ENCODE peak calls at places on chromosomes 6 and 20, in ten cellular contexts. B is cardiac fibroblast, Y is neural crest cell, A is MCF 10A, P is endothelial cell, D is astrocyte of the cerebellum, U is testis, Z is lung, X is left ventricle myocardium inferior, W is ascending aorta. K is an unnamed sample.

GRCh38 chr6:139407718-139408222 is 33.3 kb upstream of the CITED2 start:
- DNase-seq in B (peak; percentile 88), Y (no peak), A (peak; percentile 50), P (no peak), D (peak; percentile 97), U (no peak), Z (no peak), X (no peak), W (no peak), K (no peak)

GRCh38 chr6:75244063-75244575 is 518 bp upstream of the COX7A2 start:
- DNase-seq in B (no peak), Y (no peak), A (no peak), P (no peak), D (no peak), U (no peak), Z (no peak), X (no peak), W (no peak), K (peak; percentile 11)

GRCh38 chr6:33170176-33171095 is 21.8 kb downstream of the COL11A2 start:
- DNase-seq in B (no peak), Y (no peak), A (no peak), P (no peak), D (no peak), U (no peak), Z (no peak), X (no peak), W (no peak), K (no peak)

GRCh38 chr20:14055127-14055742 is 59.9 kb downstream of the MACROD2 start:
- DNase-seq in B (peak; percentile 78), Y (peak; percentile 36), A (peak; percentile 79), P (peak; percentile 41), D (peak; percentile 72), U (peak; percentile 39), Z (no peak), X (no peak), W (no peak), K (peak; percentile 34)

GRCh38 chr6:56693246-56693607 is 50.5 kb upstream of the DST start:
- DNase-seq in B (peak; percentile 88), Y (no peak), A (peak; percentile 91), P (no peak), D (peak; percentile 81), U (peak; percentile 72), Z (peak; percentile 62), X (peak; percentile 92), W (peak; percentile 83), K (no peak)

GRCh38 chr20:40654876-40655275 is 34.2 kb downstream of the MAFB start:
- DNase-seq in B (peak; percentile 44), Y (no peak), A (peak; percentile 81), P (no peak), D (no peak), U (peak; percentile 78), Z (no peak), X (peak; percentile 53), W (no peak), K (no peak)

GRCh38 chr6:13561624-13562267 is 12.7 kb upstream of the SIRT5 start:
- DNase-seq in B (no peak), Y (no peak), A (no peak), P (no peak), D (no peak), U (peak; percentile 48), Z (no peak), X (no peak), W (no peak), K (no peak)

GRCh38 chr6:56808871-56809359 is 146.0 kb upstream of the BEND6 start:
- DNase-seq in B (no peak), Y (no peak), A (peak; percentile 33), P (no peak), D (no peak), U (no peak), Z (no peak), X (no peak), W (no peak), K (no peak)

GRCh38 chr6:30060634-30060981 is 457 bp upstream of the POLR1H start:
- DNase-seq in B (peak; percentile 41), Y (no peak), A (no peak), P (peak; percentile 32), D (no peak), U (peak; percentile 34), Z (no peak), X (no peak), W (no peak), K (no peak)

GRCh38 chr6:91304506-91304905 is 717.6 kb upstream of the MAP3K7 start:
- DNase-seq in B (no peak), Y (no peak), A (peak; percentile 22), P (no peak), D (no peak), U (no peak), Z (no peak), X (no peak), W (no peak), K (no peak)

GRCh38 chr6:48486373-48486772 is 375.4 kb upstream of the PTCHD4 start:
- DNase-seq in B (no peak), Y (no peak), A (no peak), P (no peak), D (no peak), U (no peak), Z (no peak), X (no peak), W (no peak), K (no peak)

GRCh38 chr20:33852971-33853813 is 42.0 kb downstream of the CHMP4B start:
- DNase-seq in B (no peak), Y (no peak), A (no peak), P (no peak), D (no peak), U (no peak), Z (no peak), X (no peak), W (no peak), K (no peak)

GRCh38 chr20:29873946-29874345 is 1383.5 kb upstream of the DEFB115 start:
- DNase-seq in B (peak; percentile 51), Y (peak; percentile 21), A (no peak), P (peak; percentile 30), D (no peak), U (peak; percentile 72), Z (no peak), X (peak; percentile 45), W (peak; percentile 73), K (peak; percentile 38)

GRCh38 chr20:21510414-21510971 is 3.4 kb downstream of the NKX2-2 start:
- DNase-seq in B (no peak), Y (no peak), A (no peak), P (no peak), D (no peak), U (no peak), Z (no peak), X (no peak), W (no peak), K (peak; percentile 51)

GRCh38 chr20:59157961-59158541 is 5.6 kb upstream of the ZNF831 start:
- DNase-seq in B (no peak), Y (no peak), A (no peak), P (no peak), D (no peak), U (no peak), Z (no peak), X (no peak), W (no peak), K (no peak)

GRCh38 chr6:39638126-39638822 is 86.9 kb downstream of the KIF6 start:
- DNase-seq in B (no peak), Y (no peak), A (no peak), P (no peak), D (no peak), U (no peak), Z (no peak), X (no peak), W (no peak), K (no peak)

GRCh38 chr6:158674342-158674969 is 24.6 kb downstream of the SYTL3 start:
- DNase-seq in B (no peak), Y (no peak), A (no peak), P (no peak), D (no peak), U (no peak), Z (no peak), X (no peak), W (no peak), K (no peak)

GRCh38 chr20:53138454-53139291 is 166.5 kb downstream of the TSHZ2 start:
- DNase-seq in B (no peak), Y (no peak), A (no peak), P (no peak), D (no peak), U (no peak), Z (no peak), X (no peak), W (no peak), K (peak; percentile 18)

GRCh38 chr6:139540276-139540675 is 165.8 kb upstream of the CITED2 start:
- DNase-seq in B (peak; percentile 61), Y (no peak), A (peak; percentile 62), P (no peak), D (no peak), U (no peak), Z (no peak), X (no peak), W (peak; percentile 69), K (peak; percentile 31)

GRCh38 chr20:50919567-50919966 is 11.7 kb downstream of the ADNP start:
- DNase-seq in B (peak; percentile 77), Y (no peak), A (peak; percentile 96), P (no peak), D (no peak), U (no peak), Z (peak; percentile 62), X (no peak), W (peak; percentile 82), K (no peak)

GRCh38 chr6:151098166-151098565 is 141.6 kb upstream of the AKAP12 start:
- DNase-seq in B (peak; percentile 26), Y (no peak), A (no peak), P (no peak), D (no peak), U (no peak), Z (no peak), X (no peak), W (no peak), K (no peak)

GRCh38 chr20:9323622-9324021 is 190.8 kb upstream of the LAMP5 start:
- DNase-seq in B (peak; percentile 20), Y (no peak), A (no peak), P (peak; percentile 48), D (no peak), U (no peak), Z (no peak), X (no peak), W (no peak), K (no peak)
- TF ChIP-seq CTCF in B (peak; percentile 58), Y (peak; percentile 53), A (peak; percentile 13), P (peak; percentile 58), D (peak; percentile 54), U (no peak), Z (no peak), X (peak; percentile 44), W (no peak), K (no peak)

GRCh38 chr6:168328086-168328485 is 8.5 kb upstream of the DACT2 start:
- DNase-seq in B (no peak), Y (no peak), A (no peak), P (no peak), D (no peak), U (no peak), Z (no peak), X (no peak), W (no peak), K (no peak)
- TF ChIP-seq CTCF in B (no peak), Y (no peak), A (no peak), P (no peak), D (no peak), U (no peak), Z (no peak), X (no peak), W (no peak), K (no peak)

GRCh38 chr6:79233611-79234149 is 802 bp downstream of the HMGN3 start:
- DNase-seq in B (peak; percentile 93), Y (peak; percentile 68), A (peak; percentile 90), P (peak; percentile 87), D (peak; percentile 52), U (peak; percentile 94), Z (peak; percentile 90), X (peak; percentile 90), W (peak; percentile 94), K (peak; percentile 87)
- TF ChIP-seq CTCF in B (peak; percentile 52), Y (peak; percentile 55), A (peak; percentile 19), P (no peak), D (peak; percentile 41), U (no peak), Z (no peak), X (peak; percentile 66), W (peak; percentile 15), K (peak; percentile 9)

GRCh38 chr6:169961772-169962561 is 210.5 kb downstream of the ERMARD start:
- DNase-seq in B (no peak), Y (peak; percentile 61), A (no peak), P (peak; percentile 71), D (no peak), U (no peak), Z (no peak), X (peak; percentile 37), W (peak; percentile 60), K (no peak)
- TF ChIP-seq CTCF in B (no peak), Y (peak; percentile 61), A (no peak), P (peak; percentile 36), D (no peak), U (peak; percentile 43), Z (no peak), X (peak; percentile 74), W (peak; percentile 18), K (peak; percentile 24)